ENCODE peak calls at places on chromosomes 6 and 20, in seven cellular contexts. One of them, this sample, is unnamed.

GRCh38 chr6:67722861-67723261 is 912.2 kb upstream of the ADGRB3 start:
- DNase-seq in pancreas: no peak
- DNase-seq in PC-9: no peak
- DNase-seq in brain microvascular endothelial cell: no peak
- DNase-seq in lower lobe of right lung: peak; percentile 41
- DNase-seq in naive thymus-derived CD4-positive, alpha-beta T cell: no peak
- DNase-seq in adrenal gland: no peak
- DNase-seq in this sample: no peak

GRCh38 chr20:21514553-21515251 is 838 bp upstream of the NKX2-2 start:
- DNase-seq in adrenal gland: no peak
- DNase-seq in lower lobe of right lung: peak; percentile 33
- DNase-seq in pancreas: no peak
- DNase-seq in PC-9: no peak
- DNase-seq in naive thymus-derived CD4-positive, alpha-beta T cell: no peak
- DNase-seq in brain microvascular endothelial cell: no peak
- DNase-seq in this sample: no peak

GRCh38 chr6:56314683-56315523 is 67.5 kb upstream of the COL21A1 start:
- DNase-seq in lower lobe of right lung: no peak
- DNase-seq in PC-9: no peak
- DNase-seq in brain microvascular endothelial cell: peak; percentile 53
- DNase-seq in pancreas: peak; percentile 45
- DNase-seq in naive thymus-derived CD4-positive, alpha-beta T cell: no peak
- DNase-seq in adrenal gland: peak; percentile 61
- DNase-seq in this sample: no peak

GRCh38 chr6:131602913-131603312 is 25.1 kb downstream of the MED23 start:
- DNase-seq in pancreas: no peak
- DNase-seq in adrenal gland: no peak
- DNase-seq in lower lobe of right lung: no peak
- DNase-seq in naive thymus-derived CD4-positive, alpha-beta T cell: no peak
- DNase-seq in brain microvascular endothelial cell: peak; percentile 90
- DNase-seq in PC-9: no peak
- DNase-seq in this sample: no peak

GRCh38 chr20:22795455-22795854 is 211.1 kb upstream of the FOXA2 start:
- DNase-seq in lower lobe of right lung: no peak
- DNase-seq in pancreas: no peak
- DNase-seq in naive thymus-derived CD4-positive, alpha-beta T cell: no peak
- DNase-seq in PC-9: no peak
- DNase-seq in brain microvascular endothelial cell: no peak
- DNase-seq in adrenal gland: no peak
- DNase-seq in this sample: no peak

GRCh38 chr6:169229611-169230321 is 23.9 kb downstream of the THBS2 start:
- DNase-seq in naive thymus-derived CD4-positive, alpha-beta T cell: no peak
- DNase-seq in lower lobe of right lung: no peak
- DNase-seq in adrenal gland: no peak
- DNase-seq in brain microvascular endothelial cell: no peak
- DNase-seq in PC-9: no peak
- DNase-seq in pancreas: no peak
- DNase-seq in this sample: no peak

GRCh38 chr6:161100072-161100471 is 108.5 kb downstream of the MAP3K4 start:
- DNase-seq in PC-9: no peak
- DNase-seq in adrenal gland: no peak
- DNase-seq in brain microvascular endothelial cell: no peak
- DNase-seq in naive thymus-derived CD4-positive, alpha-beta T cell: no peak
- DNase-seq in pancreas: no peak
- DNase-seq in lower lobe of right lung: no peak
- DNase-seq in this sample: no peak

GRCh38 chr6:52725530-52726192 is 37.6 kb downstream of the GSTA2 start:
- DNase-seq in lower lobe of right lung: no peak
- DNase-seq in PC-9: peak; percentile 84
- DNase-seq in pancreas: peak; percentile 71
- DNase-seq in brain microvascular endothelial cell: no peak
- DNase-seq in adrenal gland: no peak
- DNase-seq in naive thymus-derived CD4-positive, alpha-beta T cell: no peak
- DNase-seq in this sample: peak; percentile 57

GRCh38 chr6:89132087-89132486 is 13.8 kb upstream of the PM20D2 start:
- DNase-seq in lower lobe of right lung: no peak
- DNase-seq in brain microvascular endothelial cell: no peak
- DNase-seq in pancreas: no peak
- DNase-seq in naive thymus-derived CD4-positive, alpha-beta T cell: no peak
- DNase-seq in PC-9: no peak
- DNase-seq in adrenal gland: no peak
- DNase-seq in this sample: no peak

GRCh38 chr6:91127752-91128151 is 540.9 kb upstream of the MAP3K7 start:
- DNase-seq in PC-9: no peak
- DNase-seq in adrenal gland: no peak
- DNase-seq in lower lobe of right lung: no peak
- DNase-seq in pancreas: no peak
- DNase-seq in brain microvascular endothelial cell: no peak
- DNase-seq in naive thymus-derived CD4-positive, alpha-beta T cell: no peak
- DNase-seq in this sample: no peak

GRCh38 chr6:5190467-5190866 is 70.3 kb downstream of the LYRM4 start:
- DNase-seq in lower lobe of right lung: no peak
- DNase-seq in adrenal gland: peak; percentile 36
- DNase-seq in naive thymus-derived CD4-positive, alpha-beta T cell: no peak
- DNase-seq in PC-9: peak; percentile 87
- DNase-seq in pancreas: no peak
- DNase-seq in brain microvascular endothelial cell: peak; percentile 97
- DNase-seq in this sample: peak; percentile 22

GRCh38 chr6:15330174-15330934 is 84.5 kb downstream of the JARID2 start:
- DNase-seq in pancreas: no peak
- DNase-seq in PC-9: no peak
- DNase-seq in lower lobe of right lung: no peak
- DNase-seq in brain microvascular endothelial cell: no peak
- DNase-seq in naive thymus-derived CD4-positive, alpha-beta T cell: no peak
- DNase-seq in adrenal gland: no peak
- DNase-seq in this sample: no peak

GRCh38 chr20:49151437-49151836 is 36.7 kb downstream of the STAU1 start:
- DNase-seq in pancreas: no peak
- DNase-seq in lower lobe of right lung: no peak
- DNase-seq in adrenal gland: no peak
- DNase-seq in brain microvascular endothelial cell: no peak
- DNase-seq in PC-9: no peak
- DNase-seq in naive thymus-derived CD4-positive, alpha-beta T cell: no peak
- DNase-seq in this sample: no peak

GRCh38 chr20:36098364-36098763 is 56.2 kb upstream of the EPB41L1 start:
- DNase-seq in PC-9: no peak
- DNase-seq in pancreas: peak; percentile 39
- DNase-seq in lower lobe of right lung: no peak
- DNase-seq in naive thymus-derived CD4-positive, alpha-beta T cell: no peak
- DNase-seq in brain microvascular endothelial cell: no peak
- DNase-seq in adrenal gland: peak; percentile 56
- DNase-seq in this sample: no peak

GRCh38 chr20:53839423-53840176 is 230.8 kb downstream of the BCAS1 start:
- DNase-seq in pancreas: peak; percentile 63
- DNase-seq in brain microvascular endothelial cell: no peak
- DNase-seq in naive thymus-derived CD4-positive, alpha-beta T cell: peak; percentile 66
- DNase-seq in adrenal gland: no peak
- DNase-seq in PC-9: peak; percentile 93
- DNase-seq in lower lobe of right lung: peak; percentile 56
- DNase-seq in this sample: no peak

GRCh38 chr6:6972456-6972855 is 135.3 kb upstream of the RREB1 start:
- DNase-seq in PC-9: peak; percentile 43
- DNase-seq in brain microvascular endothelial cell: peak; percentile 42
- DNase-seq in lower lobe of right lung: no peak
- DNase-seq in adrenal gland: peak; percentile 64
- DNase-seq in naive thymus-derived CD4-positive, alpha-beta T cell: no peak
- DNase-seq in pancreas: peak; percentile 26
- DNase-seq in this sample: peak; percentile 8

GRCh38 chr6:30707281-30707850 is 9.7 kb downstream of the MDC1 start:
- DNase-seq in adrenal gland: no peak
- DNase-seq in naive thymus-derived CD4-positive, alpha-beta T cell: no peak
- DNase-seq in brain microvascular endothelial cell: no peak
- DNase-seq in lower lobe of right lung: no peak
- DNase-seq in pancreas: peak; percentile 53
- DNase-seq in PC-9: peak; percentile 53
- DNase-seq in this sample: no peak

GRCh38 chr6:108565091-108565766 is 4.5 kb downstream of the FOXO3 start:
- DNase-seq in lower lobe of right lung: no peak
- DNase-seq in naive thymus-derived CD4-positive, alpha-beta T cell: peak; percentile 57
- DNase-seq in adrenal gland: no peak
- DNase-seq in brain microvascular endothelial cell: no peak
- DNase-seq in pancreas: no peak
- DNase-seq in PC-9: peak; percentile 67
- DNase-seq in this sample: no peak

GRCh38 chr6:108561742-108562502 is 1.2 kb downstream of the FOXO3 start:
- DNase-seq in naive thymus-derived CD4-positive, alpha-beta T cell: no peak
- DNase-seq in PC-9: peak; percentile 31
- DNase-seq in lower lobe of right lung: peak; percentile 61
- DNase-seq in adrenal gland: no peak
- DNase-seq in brain microvascular endothelial cell: no peak
- DNase-seq in pancreas: peak; percentile 51
- DNase-seq in this sample: no peak

GRCh38 chr6:108564178-108564577 is 3.5 kb downstream of the FOXO3 start:
- DNase-seq in adrenal gland: no peak
- DNase-seq in lower lobe of right lung: no peak
- DNase-seq in brain microvascular endothelial cell: peak; percentile 88
- DNase-seq in PC-9: peak; percentile 98
- DNase-seq in naive thymus-derived CD4-positive, alpha-beta T cell: no peak
- DNase-seq in pancreas: no peak
- DNase-seq in this sample: no peak

GRCh38 chr6:108562503-108562993 is 1.8 kb downstream of the FOXO3 start:
- DNase-seq in lower lobe of right lung: peak; percentile 77
- DNase-seq in pancreas: peak; percentile 76
- DNase-seq in naive thymus-derived CD4-positive, alpha-beta T cell: no peak
- DNase-seq in brain microvascular endothelial cell: peak; percentile 47
- DNase-seq in PC-9: peak; percentile 96
- DNase-seq in adrenal gland: no peak
- DNase-seq in this sample: peak; percentile 58

GRCh38 chr6:108563292-108563691 is 2.6 kb downstream of the FOXO3 start:
- DNase-seq in brain microvascular endothelial cell: no peak
- DNase-seq in naive thymus-derived CD4-positive, alpha-beta T cell: no peak
- DNase-seq in lower lobe of right lung: no peak
- DNase-seq in PC-9: peak; percentile 33
- DNase-seq in pancreas: no peak
- DNase-seq in adrenal gland: no peak
- DNase-seq in this sample: no peak
- H3K27ac ChIP-seq in brain microvascular endothelial cell: no peak overlapping the region
- H3K27ac ChIP-seq in naive thymus-derived CD4-positive, alpha-beta T cell: no peak overlapping the region
- H3K27ac ChIP-seq in lower lobe of right lung: peak overlapping the region; percentile 100
- H3K27ac ChIP-seq in PC-9: peak overlapping the region; percentile 84
- H3K27ac ChIP-seq in pancreas: peak overlapping the region; percentile 99
- H3K27ac ChIP-seq in adrenal gland: no peak overlapping the region
- H3K27ac ChIP-seq in this sample: peak overlapping the region; percentile 92

GRCh38 chr20:10523438-10523837 is 88.3 kb downstream of the SLX4IP start:
- DNase-seq in adrenal gland: no peak
- DNase-seq in brain microvascular endothelial cell: no peak
- DNase-seq in PC-9: no peak
- DNase-seq in lower lobe of right lung: no peak
- DNase-seq in naive thymus-derived CD4-positive, alpha-beta T cell: no peak
- DNase-seq in pancreas: no peak
- DNase-seq in this sample: no peak

GRCh38 chr20:10522328-10522727 is 87.2 kb downstream of the SLX4IP start:
- DNase-seq in lower lobe of right lung: no peak
- DNase-seq in naive thymus-derived CD4-positive, alpha-beta T cell: no peak
- DNase-seq in adrenal gland: no peak
- DNase-seq in pancreas: no peak
- DNase-seq in brain microvascular endothelial cell: no peak
- DNase-seq in PC-9: no peak
- DNase-seq in this sample: no peak

GRCh38 chr20:10524034-10524476 is 89.0 kb downstream of the SLX4IP start:
- DNase-seq in PC-9: no peak
- DNase-seq in lower lobe of right lung: no peak
- DNase-seq in brain microvascular endothelial cell: peak; percentile 38
- DNase-seq in adrenal gland: no peak
- DNase-seq in naive thymus-derived CD4-positive, alpha-beta T cell: no peak
- DNase-seq in pancreas: no peak
- DNase-seq in this sample: no peak

GRCh38 chr20:10521836-10522235 is 86.7 kb downstream of the SLX4IP start:
- DNase-seq in naive thymus-derived CD4-positive, alpha-beta T cell: no peak
- DNase-seq in pancreas: no peak
- DNase-seq in adrenal gland: no peak
- DNase-seq in PC-9: no peak
- DNase-seq in brain microvascular endothelial cell: no peak
- DNase-seq in lower lobe of right lung: no peak
- DNase-seq in this sample: no peak

GRCh38 chr20:10524643-10525042 is 89.5 kb downstream of the SLX4IP start:
- DNase-seq in adrenal gland: no peak
- DNase-seq in brain microvascular endothelial cell: peak; percentile 61
- DNase-seq in lower lobe of right lung: no peak
- DNase-seq in PC-9: peak; percentile 61
- DNase-seq in pancreas: no peak
- DNase-seq in naive thymus-derived CD4-positive, alpha-beta T cell: no peak
- DNase-seq in this sample: peak; percentile 76
- H3K27ac ChIP-seq in adrenal gland: no peak overlapping the region
- H3K27ac ChIP-seq in brain microvascular endothelial cell: peak overlapping the region; percentile 9
- H3K27ac ChIP-seq in lower lobe of right lung: no peak overlapping the region
- H3K27ac ChIP-seq in PC-9: no peak overlapping the region
- H3K27ac ChIP-seq in pancreas: no peak overlapping the region
- H3K27ac ChIP-seq in naive thymus-derived CD4-positive, alpha-beta T cell: no peak overlapping the region
- H3K27ac ChIP-seq in this sample: peak overlapping the region; percentile 3

GRCh38 chr6:20202070-20202658 is 10.1 kb downstream of the MBOAT1 start:
- DNase-seq in pancreas: no peak
- DNase-seq in brain microvascular endothelial cell: no peak
- DNase-seq in adrenal gland: no peak
- DNase-seq in naive thymus-derived CD4-positive, alpha-beta T cell: no peak
- DNase-seq in lower lobe of right lung: no peak
- DNase-seq in PC-9: peak; percentile 75
- DNase-seq in this sample: peak; percentile 60

GRCh38 chr6:20202699-20203302 is 9.5 kb downstream of the MBOAT1 start:
- DNase-seq in naive thymus-derived CD4-positive, alpha-beta T cell: no peak
- DNase-seq in brain microvascular endothelial cell: no peak
- DNase-seq in adrenal gland: no peak
- DNase-seq in lower lobe of right lung: no peak
- DNase-seq in PC-9: peak; percentile 43
- DNase-seq in pancreas: no peak
- DNase-seq in this sample: no peak

GRCh38 chr6:20205722-20206154 is 6.5 kb downstream of the MBOAT1 start:
- DNase-seq in pancreas: no peak
- DNase-seq in naive thymus-derived CD4-positive, alpha-beta T cell: no peak
- DNase-seq in adrenal gland: peak; percentile 51
- DNase-seq in PC-9: no peak
- DNase-seq in brain microvascular endothelial cell: no peak
- DNase-seq in lower lobe of right lung: no peak
- DNase-seq in this sample: no peak

GRCh38 chr6:20200761-20201160 is 11.5 kb downstream of the MBOAT1 start:
- DNase-seq in PC-9: no peak
- DNase-seq in adrenal gland: no peak
- DNase-seq in pancreas: peak; percentile 43
- DNase-seq in lower lobe of right lung: no peak
- DNase-seq in brain microvascular endothelial cell: no peak
- DNase-seq in naive thymus-derived CD4-positive, alpha-beta T cell: no peak
- DNase-seq in this sample: no peak

GRCh38 chr6:20203561-20204528 is 8.4 kb downstream of the MBOAT1 start:
- DNase-seq in naive thymus-derived CD4-positive, alpha-beta T cell: no peak
- DNase-seq in pancreas: no peak
- DNase-seq in lower lobe of right lung: no peak
- DNase-seq in brain microvascular endothelial cell: no peak
- DNase-seq in adrenal gland: no peak
- DNase-seq in PC-9: no peak
- DNase-seq in this sample: no peak
- H3K27ac ChIP-seq in naive thymus-derived CD4-positive, alpha-beta T cell: no peak overlapping the region
- H3K27ac ChIP-seq in pancreas: peak overlapping the region; percentile 75
- H3K27ac ChIP-seq in lower lobe of right lung: no peak overlapping the region
- H3K27ac ChIP-seq in brain microvascular endothelial cell: no peak overlapping the region
- H3K27ac ChIP-seq in adrenal gland: no peak overlapping the region
- H3K27ac ChIP-seq in PC-9: no peak overlapping the region
- H3K27ac ChIP-seq in this sample: peak overlapping the region; percentile 79

DNA sequence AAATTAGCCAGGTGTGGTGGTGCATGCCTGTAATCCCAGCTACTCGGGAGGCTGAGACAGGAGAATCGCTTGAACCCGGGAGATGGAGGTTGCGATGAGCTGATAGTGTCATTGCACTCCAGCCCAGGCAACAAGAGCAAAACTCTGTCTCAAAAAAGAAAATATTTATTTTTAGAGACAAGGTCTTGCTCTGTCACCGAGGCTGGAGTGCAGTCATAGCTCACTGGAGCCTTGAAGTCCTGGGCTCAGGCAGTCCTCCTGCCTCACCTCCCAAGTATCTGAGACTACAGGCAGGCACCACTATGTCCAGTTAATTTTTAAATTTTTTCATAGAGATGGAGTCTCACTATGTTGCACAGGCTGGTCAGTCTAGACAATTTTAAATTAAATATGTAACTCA is 16.2 kb upstream of the CEBPB start:
- DNase-seq in lower lobe of right lung: no peak
- DNase-seq in naive thymus-derived CD4-positive, alpha-beta T cell: no peak
- DNase-seq in adrenal gland: no peak
- DNase-seq in brain microvascular endothelial cell: no peak
- DNase-seq in PC-9: no peak
- DNase-seq in pancreas: no peak
- DNase-seq in this sample: no peak
- H3K27ac ChIP-seq in lower lobe of right lung: no peak overlapping the region
- H3K27ac ChIP-seq in naive thymus-derived CD4-positive, alpha-beta T cell: no peak overlapping the region
- H3K27ac ChIP-seq in adrenal gland: no peak overlapping the region
- H3K27ac ChIP-seq in brain microvascular endothelial cell: no peak overlapping the region
- H3K27ac ChIP-seq in PC-9: no peak overlapping the region
- H3K27ac ChIP-seq in pancreas: no peak overlapping the region
- H3K27ac ChIP-seq in this sample: no peak overlapping the region

This sample was measured in epithelial cell of prostate.